ENCODE peak calls at places on chromosomes 5 and 9, in seven cellular contexts. A, N, Q, C, B, S and T are unnamed samples.

GRCh38 chr5:2133080-2133479 is 250.4 kb upstream of the IRX4 start:
- DNase-seq in C (no peak), B (no peak), N (no peak), A (peak; percentile 59), Q (no peak), S (no peak), T (no peak)

GRCh38 chr9:128412120-128412790 is 8.4 kb upstream of the CERCAM start:
- DNase-seq in S (peak; percentile 16), B (peak; percentile 58), N (peak; percentile 96), A (peak; percentile 30), C (peak; percentile 88), Q (peak; percentile 42), T (peak; percentile 19)

GRCh38 chr5:93868851-93869250 is 127.5 kb upstream of the POU5F2 start:
- DNase-seq in C (no peak), N (no peak), B (no peak), A (no peak), Q (no peak), S (no peak), T (no peak)

GRCh38 chr5:57690724-57691123 is 208.1 kb upstream of the ACTBL2 start:
- DNase-seq in A (no peak), C (no peak), B (no peak), Q (no peak), S (no peak), N (no peak), T (no peak)

GRCh38 chr5:160199410-160199911 is 29.8 kb upstream of the FABP6 start:
- DNase-seq in B (peak; percentile 85), C (peak; percentile 65), Q (peak; percentile 59), S (peak; percentile 33), A (peak; percentile 29), N (peak; percentile 83), T (no peak)

GRCh38 chr5:119745976-119746375 is 116.6 kb downstream of the FAM170A start:
- DNase-seq in Q (no peak), A (no peak), N (no peak), C (no peak), B (no peak), S (no peak), T (no peak)

GRCh38 chr5:170623576-170624181 is 119.9 kb downstream of the KCNIP1 start:
- DNase-seq in B (no peak), Q (peak; percentile 75), A (peak; percentile 70), C (peak; percentile 56), N (peak; percentile 93), S (peak; percentile 48), T (peak; percentile 52)

GRCh38 chr9:136010176-136010575 is 49.0 kb upstream of the UBAC1 start:
- DNase-seq in C (no peak), N (no peak), Q (no peak), S (no peak), B (no peak), A (no peak), T (no peak)

GRCh38 chr5:159412284-159413046 is 82.2 kb upstream of the IL12B start:
- DNase-seq in B (no peak), C (peak; percentile 37), N (peak; percentile 36), A (no peak), Q (no peak), S (no peak), T (no peak)

GRCh38 chr5:31556461-31556860 is 24.4 kb downstream of the C5orf22 start:
- DNase-seq in B (no peak), N (no peak), Q (no peak), C (no peak), A (no peak), S (no peak), T (no peak)

GRCh38 chr9:72441296-72442211 is 76.5 kb upstream of the ZFAND5 start:
- DNase-seq in Q (no peak), S (peak; percentile 71), B (no peak), A (no peak), C (no peak), N (no peak), T (no peak)

GRCh38 chr5:171418982-171419662 is at the start of gene FGF18:
- DNase-seq in B (peak; percentile 59), Q (no peak), C (peak; percentile 74), S (peak; percentile 79), A (peak; percentile 56), N (peak; percentile 89), T (peak; percentile 23)

GRCh38 chr9:127555830-127556820 is 56.0 kb upstream of the STXBP1 start:
- DNase-seq in Q (peak; percentile 91), S (peak; percentile 97), N (no peak), C (peak; percentile 82), A (peak; percentile 95), B (peak; percentile 82), T (peak; percentile 91)

GRCh38 chr5:36606437-36607113 is at the start of gene SLC1A3:
- DNase-seq in A (peak; percentile 86), B (peak; percentile 55), Q (peak; percentile 53), N (peak; percentile 84), C (peak; percentile 93), S (peak; percentile 85), T (peak; percentile 77)

GRCh38 chr9:124420991-124421543 is 5.8 kb upstream of the PSMB7 start:
- DNase-seq in A (no peak), N (peak; percentile 27), S (no peak), Q (no peak), B (no peak), C (no peak), T (no peak)

GRCh38 chr9:32395483-32396216 is 11.2 kb downstream of the ACO1 start:
- DNase-seq in N (peak; percentile 40), S (peak; percentile 94), A (peak; percentile 97), C (peak; percentile 10), Q (peak; percentile 79), B (no peak), T (peak; percentile 77)

GRCh38 chr5:44388504-44389409 is 463 bp downstream of the FGF10 start:
- DNase-seq in A (peak; percentile 44), Q (peak; percentile 27), C (peak; percentile 35), N (peak; percentile 45), S (no peak), B (peak; percentile 40), T (no peak)

GRCh38 chr5:72205431-72206009 is 98.2 kb downstream of the MAP1B start:
- DNase-seq in N (no peak), Q (no peak), A (no peak), C (no peak), B (no peak), S (peak; percentile 70), T (no peak)

GRCh38 chr5:169223595-169223953 is 77.4 kb downstream of the SLIT3 start:
- DNase-seq in C (no peak), A (peak; percentile 63), Q (no peak), S (peak; percentile 64), B (no peak), N (no peak), T (no peak)

GRCh38 chr5:10288600-10289213 is 19.0 kb downstream of the CMBL start:
- DNase-seq in B (peak; percentile 87), Q (peak; percentile 90), N (no peak), A (no peak), C (no peak), S (no peak), T (no peak)

GRCh38 chr5:125485003-125485641 is 738.7 kb upstream of the ZNF608 start:
- DNase-seq in N (peak; percentile 21), Q (peak; percentile 35), S (peak; percentile 100), B (no peak), A (peak; percentile 100), C (peak; percentile 99), T (peak; percentile 98)

GRCh38 chr5:10626473-10627013 is 62.7 kb downstream of the ANKRD33B start:
- DNase-seq in S (no peak), N (no peak), C (no peak), A (peak; percentile 27), Q (no peak), B (no peak), T (no peak)

GRCh38 chr5:180339583-180340183 is 13.5 kb downstream of the GFPT2 start:
- DNase-seq in S (peak; percentile 46), Q (no peak), C (no peak), A (peak; percentile 74), N (no peak), B (peak; percentile 25), T (no peak)

GRCh38 chr5:66655395-66656324 is 59.5 kb downstream of the MAST4 start:
- DNase-seq in N (peak; percentile 44), S (peak; percentile 65), A (peak; percentile 62), C (no peak), Q (no peak), B (no peak), T (peak; percentile 98)

GRCh38 chr5:154118832-154119442 is 71.6 kb upstream of the GALNT10 start:
- DNase-seq in Q (no peak), N (no peak), S (peak; percentile 45), C (no peak), A (peak; percentile 12), B (no peak), T (no peak)

GRCh38 chr5:71925608-71926091 is 181.6 kb upstream of the MAP1B start:
- DNase-seq in Q (no peak), B (no peak), S (peak; percentile 35), C (no peak), N (no peak), A (no peak), T (no peak)

GRCh38 chr9:81492710-81493447 is 196.5 kb downstream of the TLE1 start:
- DNase-seq in A (peak; percentile 97), B (no peak), N (no peak), C (no peak), S (peak; percentile 100), Q (no peak), T (peak; percentile 98)

GRCh38 chr5:80238778-80239679 is 16.8 kb downstream of the SERINC5 start:
- DNase-seq in A (peak; percentile 74), Q (peak; percentile 91), B (no peak), S (peak; percentile 83), N (no peak), C (peak; percentile 71), T (peak; percentile 81)
- H3K4me3 ChIP-seq in A (no peak overlapping the region), Q (peak overlapping the region; percentile 10), B (peak overlapping the region; percentile 3), S (no peak overlapping the region), N (no peak overlapping the region), C (no peak overlapping the region), T (no peak overlapping the region)

DNA sequence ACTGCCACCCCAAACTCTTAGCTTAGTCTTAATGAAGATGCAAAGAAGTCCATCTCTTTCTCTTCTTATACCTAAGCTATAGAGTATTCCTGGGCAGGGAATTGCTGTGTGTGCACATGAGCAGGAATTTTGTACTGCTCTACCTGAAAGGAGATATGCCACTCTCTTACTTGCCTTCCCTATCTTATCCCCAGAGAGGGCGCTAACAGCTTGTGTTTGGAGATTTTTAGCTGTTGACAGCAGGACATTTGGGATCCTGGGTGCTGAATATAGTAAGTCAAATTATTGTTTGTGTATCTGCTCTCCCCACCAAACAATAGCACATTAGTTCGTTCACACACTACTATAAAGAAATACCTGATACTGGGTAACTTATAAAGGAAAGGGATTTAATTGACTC is 159.5 kb downstream of the GABRG2 start:
- DNase-seq in A (no peak), B (no peak), C (peak; percentile 29), Q (no peak), N (peak; percentile 79), S (no peak), T (no peak)
- TF ChIP-seq CTCF in A (no peak), B (no peak), C (peak; percentile 46), Q (no peak), N (peak; percentile 83), S (no peak), T (no peak)

DNA sequence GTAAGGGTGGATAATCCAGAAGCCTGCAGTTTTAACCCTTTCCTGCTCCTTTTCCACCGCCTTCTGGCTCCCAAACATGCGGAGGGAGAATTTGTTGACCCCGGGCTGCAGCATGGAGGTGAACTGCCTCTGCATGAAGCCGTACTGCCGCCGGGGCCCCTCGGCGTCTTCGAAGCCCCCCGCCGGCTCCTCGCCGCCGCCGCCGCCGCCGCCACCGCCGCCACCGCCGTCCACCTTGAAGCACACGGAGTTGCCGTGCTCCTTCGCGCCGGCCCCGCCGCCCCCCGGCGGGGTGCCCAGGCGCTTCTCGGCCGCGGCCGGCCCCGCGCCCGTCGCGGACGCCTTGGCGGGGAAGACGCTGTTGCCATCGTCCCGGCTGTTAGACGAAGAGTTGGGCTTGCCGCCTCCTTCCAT is 493 bp downstream of the HCN1 start:
- DNase-seq in A (no peak), Q (no peak), N (peak; percentile 45), C (no peak), S (no peak), B (no peak), T (no peak)
- H3K4me3 ChIP-seq in A (no peak overlapping the region), Q (peak overlapping the region; percentile 57), N (peak overlapping the region; percentile 66), C (peak overlapping the region; percentile 25), S (no peak overlapping the region), B (peak overlapping the region; percentile 22), T (peak overlapping the region; percentile 14)

GRCh38 chr9:83538172-83538889 is at the start of gene FRMD3:
- DNase-seq in B (peak; percentile 84), S (peak; percentile 67), N (peak; percentile 87), C (peak; percentile 73), Q (peak; percentile 93), A (peak; percentile 49), T (peak; percentile 39)
- TF ChIP-seq CTCF in B (peak; percentile 68), S (peak; percentile 49), N (peak; percentile 57), C (peak; percentile 64), Q (peak; percentile 75), A (peak; percentile 52), T (peak; percentile 78)